ENCODE peak calls at places on chromosome 14, in four cellular contexts. One of them, this sample, is unnamed.
A peak's percentile ranks its signal among the peaks of the same experiment; 100 is the strongest.

GRCh38 chr14:53953828-53954550 is 2.6 kb downstream of the BMP4 start:
- DNase-seq in K562: no peak
- DNase-seq in HepG2: peak; percentile 24
- DNase-seq in WTC11: peak; percentile 38
- DNase-seq in this sample: no peak

GRCh38 chr14:34824256-34824655 is 50.9 kb downstream of the BAZ1A start:
- DNase-seq in WTC11: no peak
- DNase-seq in K562: no peak
- DNase-seq in HepG2: no peak
- DNase-seq in this sample: no peak

GRCh38 chr14:70803321-70804110 is 5.8 kb downstream of the MAP3K9 start:
- DNase-seq in HepG2: no peak
- DNase-seq in K562: no peak
- DNase-seq in WTC11: no peak
- DNase-seq in this sample: peak; percentile 66

GRCh38 chr14:101823511-101824120 is 62.1 kb downstream of the PPP2R5C start:
- DNase-seq in HepG2: no peak
- DNase-seq in K562: no peak
- DNase-seq in WTC11: no peak
- DNase-seq in this sample: peak; percentile 68

GRCh38 chr14:59407246-59407615 is 57.9 kb downstream of the GPR135 start:
- DNase-seq in K562: no peak
- DNase-seq in HepG2: peak; percentile 26
- DNase-seq in WTC11: no peak
- DNase-seq in this sample: no peak

GRCh38 chr14:102510616-102511520 is 1.3 kb upstream of the ANKRD9 start:
- DNase-seq in HepG2: peak; percentile 79
- DNase-seq in WTC11: peak; percentile 95
- DNase-seq in K562: peak; percentile 67
- DNase-seq in this sample: no peak

GRCh38 chr14:20468773-20469241 is 399 bp upstream of the PNP start:
- DNase-seq in HepG2: no peak
- DNase-seq in K562: no peak
- DNase-seq in WTC11: no peak
- DNase-seq in this sample: no peak

GRCh38 chr14:93984987-93985410 is 8.6 kb upstream of the ASB2 start:
- DNase-seq in HepG2: peak; percentile 77
- DNase-seq in WTC11: peak; percentile 50
- DNase-seq in K562: peak; percentile 22
- DNase-seq in this sample: no peak

GRCh38 chr14:21014761-21015190 is 10.1 kb downstream of the NDRG2 start:
- DNase-seq in WTC11: peak; percentile 92
- DNase-seq in K562: peak; percentile 59
- DNase-seq in HepG2: peak; percentile 94
- DNase-seq in this sample: peak; percentile 25

GRCh38 chr14:74609721-74610120 is 2.3 kb downstream of the LTBP2 start:
- DNase-seq in K562: no peak
- DNase-seq in HepG2: no peak
- DNase-seq in WTC11: no peak
- DNase-seq in this sample: no peak

GRCh38 chr14:77641534-77642341 is 25.3 kb upstream of the SPTLC2 start:
- DNase-seq in WTC11: no peak
- DNase-seq in HepG2: no peak
- DNase-seq in K562: no peak
- DNase-seq in this sample: peak; percentile 16

GRCh38 chr14:68239988-68240387 is 420.4 kb downstream of the RAD51B start:
- DNase-seq in WTC11: no peak
- DNase-seq in HepG2: no peak
- DNase-seq in K562: no peak
- DNase-seq in this sample: no peak

GRCh38 chr14:51018521-51018920 is 74.2 kb upstream of the PYGL start:
- DNase-seq in HepG2: no peak
- DNase-seq in K562: no peak
- DNase-seq in WTC11: no peak
- DNase-seq in this sample: no peak

GRCh38 chr14:21191809-21192446 is 36.1 kb upstream of the OR5AU1 start:
- DNase-seq in WTC11: peak; percentile 91
- DNase-seq in HepG2: peak; percentile 77
- DNase-seq in K562: peak; percentile 35
- DNase-seq in this sample: no peak

GRCh38 chr14:66140213-66140918 is 345.8 kb upstream of the CCDC196 start:
- DNase-seq in HepG2: no peak
- DNase-seq in K562: no peak
- DNase-seq in WTC11: no peak
- DNase-seq in this sample: peak; percentile 30

GRCh38 chr14:44699391-44699790 is 192.3 kb upstream of the FSCB start:
- DNase-seq in HepG2: no peak
- DNase-seq in WTC11: no peak
- DNase-seq in K562: no peak
- DNase-seq in this sample: no peak

GRCh38 chr14:98369344-98369743 is 902.7 kb downstream of the BCL11B start:
- DNase-seq in WTC11: no peak
- DNase-seq in K562: no peak
- DNase-seq in HepG2: no peak
- DNase-seq in this sample: no peak

GRCh38 chr14:75806247-75806876 is 145.3 kb downstream of the TTLL5 start:
- DNase-seq in WTC11: no peak
- DNase-seq in K562: no peak
- DNase-seq in HepG2: no peak
- DNase-seq in this sample: no peak

GRCh38 chr14:89214221-89214965 is 202.6 kb downstream of the FOXN3 start:
- DNase-seq in HepG2: peak; percentile 86
- DNase-seq in WTC11: no peak
- DNase-seq in K562: no peak
- DNase-seq in this sample: no peak

GRCh38 chr14:60652674-60653387 is 3.6 kb upstream of the SIX1 start:
- DNase-seq in WTC11: peak; percentile 23
- DNase-seq in K562: no peak
- DNase-seq in HepG2: no peak
- DNase-seq in this sample: no peak

GRCh38 chr14:26963696-26964095 is 365.9 kb upstream of the NOVA1 start:
- DNase-seq in HepG2: no peak
- DNase-seq in WTC11: no peak
- DNase-seq in K562: no peak
- DNase-seq in this sample: no peak

GRCh38 chr14:105859717-105860614 is 333.6 kb downstream of the TMEM121 start:
- DNase-seq in WTC11: no peak
- DNase-seq in HepG2: no peak
- DNase-seq in K562: no peak
- DNase-seq in this sample: no peak

GRCh38 chr14:31243860-31244259 is 36.3 kb upstream of the HECTD1 start:
- DNase-seq in K562: no peak
- DNase-seq in WTC11: no peak
- DNase-seq in HepG2: no peak
- DNase-seq in this sample: no peak

GRCh38 chr14:76867536-76868452 is 41.6 kb downstream of the LRRC74A start:
- DNase-seq in WTC11: no peak
- DNase-seq in HepG2: no peak
- DNase-seq in K562: no peak
- DNase-seq in this sample: no peak

GRCh38 chr14:87241018-87241779 is 751.8 kb downstream of the GALC start:
- DNase-seq in WTC11: no peak
- DNase-seq in HepG2: no peak
- DNase-seq in K562: no peak
- DNase-seq in this sample: no peak

GRCh38 chr14:102150636-102151195 is 11.0 kb downstream of the WDR20 start:
- DNase-seq in HepG2: peak; percentile 43
- DNase-seq in K562: no peak
- DNase-seq in WTC11: no peak
- DNase-seq in this sample: no peak

GRCh38 chr14:74771409-74771808 is 8.3 kb downstream of the YLPM1 start:
- DNase-seq in WTC11: no peak
- DNase-seq in HepG2: no peak
- DNase-seq in K562: no peak
- DNase-seq in this sample: no peak

GRCh38 chr14:25001096-25001982 is 48.6 kb downstream of the STXBP6 start:
- DNase-seq in WTC11: no peak
- DNase-seq in HepG2: no peak
- DNase-seq in K562: no peak
- DNase-seq in this sample: no peak

GRCh38 chr14:78975734-78976133 is 805.6 kb downstream of the NRXN3 start:
- DNase-seq in WTC11: no peak
- DNase-seq in HepG2: no peak
- DNase-seq in K562: no peak
- DNase-seq in this sample: no peak

GRCh38 chr14:69045857-69046351 is 66.8 kb upstream of the ACTN1 start:
- DNase-seq in HepG2: no peak
- DNase-seq in K562: no peak
- DNase-seq in WTC11: no peak
- DNase-seq in this sample: no peak

GRCh38 chr14:50344831-50345563 is 32.9 kb downstream of the DMAC2L start:
- DNase-seq in WTC11: no peak
- DNase-seq in HepG2: no peak
- DNase-seq in K562: no peak
- DNase-seq in this sample: no peak

GRCh38 chr14:64760146-64760755 is 56.0 kb downstream of the PLEKHG3 start:
- DNase-seq in K562: peak; percentile 69
- DNase-seq in WTC11: peak; percentile 86
- DNase-seq in HepG2: peak; percentile 34
- DNase-seq in this sample: no peak

GRCh38 chr14:96309128-96309906 is 53.3 kb downstream of the BDKRB1 start:
- DNase-seq in WTC11: no peak
- DNase-seq in K562: no peak
- DNase-seq in HepG2: peak; percentile 39
- DNase-seq in this sample: no peak

GRCh38 chr14:99314623-99315022 is 42.6 kb upstream of the BCL11B start:
- DNase-seq in HepG2: no peak
- DNase-seq in K562: no peak
- DNase-seq in WTC11: no peak
- DNase-seq in this sample: no peak

GRCh38 chr14:84814391-84814790 is 715.6 kb upstream of the FLRT2 start:
- DNase-seq in WTC11: no peak
- DNase-seq in K562: no peak
- DNase-seq in HepG2: no peak
- DNase-seq in this sample: no peak

DNA sequence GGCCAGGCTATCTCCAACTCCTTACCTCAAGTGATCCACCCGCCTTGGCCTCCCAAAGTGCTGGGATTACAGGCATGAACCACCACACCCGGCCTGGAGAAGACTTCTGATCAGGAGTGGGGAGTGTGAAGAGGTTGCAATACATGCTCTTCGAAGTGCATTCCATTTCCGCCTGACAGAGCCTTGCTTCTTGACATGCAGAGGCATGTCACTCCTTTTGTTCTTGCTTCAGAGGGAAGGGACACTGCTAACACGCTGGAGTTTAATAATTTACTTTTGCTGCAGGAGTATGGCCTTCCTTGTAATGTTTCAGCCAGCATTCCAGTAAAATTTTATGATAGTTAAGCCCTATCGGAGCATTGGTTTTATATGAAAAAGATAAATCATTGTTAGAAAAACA is 74.9 kb downstream of the SLC25A47 start:
- DNase-seq in WTC11: no peak
- DNase-seq in K562: no peak
- DNase-seq in HepG2: peak; percentile 54
- DNase-seq in this sample: no peak
- TF ChIP-seq ETV6 in WTC11: no peak
- TF ChIP-seq ETV6 in K562: no peak
- TF ChIP-seq ETV6 in HepG2: no peak
- TF ChIP-seq ETV6 in this sample: no peak

GRCh38 chr14:23548351-23549318 is 2.9 kb downstream of the ZFHX2 start:
- DNase-seq in HepG2: no peak
- DNase-seq in K562: no peak
- DNase-seq in WTC11: peak; percentile 64
- DNase-seq in this sample: no peak
- TF ChIP-seq ETV6 in HepG2: no peak
- TF ChIP-seq ETV6 in K562: no peak
- TF ChIP-seq ETV6 in WTC11: no peak
- TF ChIP-seq ETV6 in this sample: no peak

DNA sequence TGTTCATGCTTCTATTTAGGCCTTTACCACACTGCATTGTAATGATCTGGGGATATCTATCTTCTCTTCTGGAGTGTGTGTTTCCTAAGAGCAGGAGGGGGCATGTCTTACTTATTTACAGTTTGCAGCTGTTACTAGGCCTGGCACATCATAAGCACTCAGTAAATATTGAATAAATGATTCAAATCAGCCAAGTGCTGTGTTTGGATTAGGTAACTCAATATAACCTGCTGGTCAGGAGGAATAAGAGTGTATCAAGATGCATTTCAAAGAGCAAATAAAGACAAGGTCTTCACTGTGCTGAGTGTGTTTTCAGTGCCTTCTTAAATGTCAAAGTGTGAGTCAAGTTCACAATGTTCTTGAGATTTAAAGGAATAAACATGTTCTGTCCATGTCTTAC is 186.1 kb downstream of the FOXG1 start:
- DNase-seq in K562: no peak
- DNase-seq in HepG2: no peak
- DNase-seq in WTC11: no peak
- DNase-seq in this sample: no peak
- TF ChIP-seq ETV6 in K562: no peak
- TF ChIP-seq ETV6 in HepG2: no peak
- TF ChIP-seq ETV6 in WTC11: no peak
- TF ChIP-seq ETV6 in this sample: no peak

GRCh38 chr14:91424813-91425719 is 7.4 kb upstream of the CCDC88C start:
- DNase-seq in WTC11: no peak
- DNase-seq in HepG2: no peak
- DNase-seq in K562: no peak
- DNase-seq in this sample: no peak

GRCh38 chr14:91425720-91426032 is 8.1 kb upstream of the CCDC88C start:
- DNase-seq in HepG2: no peak
- DNase-seq in WTC11: no peak
- DNase-seq in K562: no peak
- DNase-seq in this sample: no peak

GRCh38 chr14:91429385-91429784 is 11.8 kb upstream of the CCDC88C start:
- DNase-seq in K562: no peak
- DNase-seq in WTC11: no peak
- DNase-seq in HepG2: no peak
- DNase-seq in this sample: no peak
- TF ChIP-seq ETV6 in K562: no peak
- TF ChIP-seq ETV6 in WTC11: no peak
- TF ChIP-seq ETV6 in HepG2: no peak
- TF ChIP-seq ETV6 in this sample: no peak

DNA sequence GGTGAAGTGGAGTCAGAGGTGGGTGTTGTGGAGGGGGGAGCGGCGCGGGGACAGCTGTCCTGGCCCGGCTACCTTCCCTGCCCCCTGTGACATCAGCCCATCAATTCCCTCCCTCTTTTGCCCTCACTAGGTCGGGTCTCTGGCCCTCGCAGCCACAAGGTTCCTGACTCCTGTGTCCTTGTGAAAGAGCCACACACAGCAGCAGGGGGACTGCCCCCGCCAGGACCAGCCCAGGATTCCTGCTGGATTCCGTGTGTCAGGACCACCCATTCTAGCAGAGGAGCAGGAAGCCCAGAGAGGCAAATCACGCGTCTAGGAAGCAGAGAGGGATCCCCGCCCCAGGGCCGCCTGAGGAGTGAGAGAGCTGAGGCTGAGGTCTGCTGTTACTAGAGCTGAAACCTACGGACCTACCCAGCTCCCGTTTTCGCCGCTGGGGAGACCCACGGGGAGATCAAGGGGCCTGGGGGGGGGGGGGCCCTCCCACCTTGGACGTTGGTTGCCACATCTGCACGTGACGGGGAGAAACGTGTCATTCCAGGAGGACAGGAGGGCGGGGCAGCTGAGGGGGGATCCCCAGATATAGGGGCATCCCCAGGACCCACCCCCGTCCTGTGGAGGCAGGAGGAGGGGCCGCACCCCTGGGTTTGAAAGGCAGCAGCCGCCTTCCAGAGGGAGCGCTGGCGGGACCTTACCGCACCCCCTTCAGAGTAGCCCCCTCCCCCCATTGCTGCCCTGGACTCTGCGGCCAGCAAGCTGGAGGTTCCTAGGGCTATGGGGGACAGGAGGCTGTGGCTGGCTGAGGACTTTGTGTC is 12.5 kb upstream of the INF2 start:
- DNase-seq in HepG2: peak; percentile 55
- DNase-seq in K562: peak; percentile 36
- DNase-seq in WTC11: peak; percentile 49
- DNase-seq in this sample: no peak
- TF ChIP-seq ETV6 in HepG2: no peak
- TF ChIP-seq ETV6 in K562: no peak
- TF ChIP-seq ETV6 in WTC11: no peak
- TF ChIP-seq ETV6 in this sample: no peak

This sample was measured in GM12878.